ENCODE peak calls at places on chromosomes 6 and 20, in five cellular contexts. R is thyroid gland; S is esophagus squamous epithelium; U is AG04450; B is naive thymus-derived CD4-positive, alpha-beta T cell. W is an unnamed sample.
A peak's percentile ranks its signal among the peaks of the same experiment; 100 is the strongest.

GRCh38 chr6:21214738-21215448 is 378.7 kb upstream of the SOX4 start:
- DNase-seq in R (no peak), S (no peak), U (no peak), B (no peak), W (no peak)

GRCh38 chr6:28633445-28634215 is 107.9 kb downstream of the GPX5 start:
- DNase-seq in R (no peak), S (no peak), U (no peak), B (no peak), W (no peak)

GRCh38 chr6:15420959-15421438 is 175.1 kb downstream of the JARID2 start:
- DNase-seq in R (no peak), S (no peak), U (no peak), B (peak; percentile 41), W (no peak)

GRCh38 chr20:37316116-37316774 is 26.8 kb downstream of the MANBAL start:
- DNase-seq in R (no peak), S (no peak), U (no peak), B (peak; percentile 45), W (no peak)

GRCh38 chr6:54892831-54893230 is 46.3 kb downstream of the FAM83B start:
- DNase-seq in R (no peak), S (no peak), U (peak; percentile 51), B (no peak), W (no peak)

GRCh38 chr6:111918825-111919224 is 45.6 kb upstream of the FYN start:
- DNase-seq in R (no peak), S (no peak), U (no peak), B (no peak), W (no peak)

GRCh38 chr6:1190361-1190760 is 121.5 kb upstream of the FOXQ1 start:
- DNase-seq in R (peak; percentile 88), S (no peak), U (peak; percentile 74), B (no peak), W (no peak)

GRCh38 chr6:81613606-81614005 is 138.9 kb downstream of the TENT5A start:
- DNase-seq in R (no peak), S (no peak), U (peak; percentile 24), B (no peak), W (no peak)

GRCh38 chr20:3423126-3423525 is 15.7 kb upstream of the DNAAF9 start:
- DNase-seq in R (no peak), S (no peak), U (no peak), B (no peak), W (no peak)

GRCh38 chr6:141587482-141588266 is 545.1 kb upstream of the GJE1 start:
- DNase-seq in R (no peak), S (no peak), U (peak; percentile 54), B (no peak), W (no peak)

GRCh38 chr6:1170793-1171192 is 141.1 kb upstream of the FOXQ1 start:
- DNase-seq in R (peak; percentile 62), S (no peak), U (no peak), B (no peak), W (peak; percentile 42)

GRCh38 chr6:45727824-45728449 is 287.7 kb downstream of the CLIC5 start:
- DNase-seq in R (no peak), S (no peak), U (no peak), B (no peak), W (no peak)

GRCh38 chr20:36408219-36408618 is 102.1 kb downstream of the DLGAP4 start:
- DNase-seq in R (peak; percentile 10), S (no peak), U (no peak), B (no peak), W (peak; percentile 51)

GRCh38 chr20:19813839-19814238 is 55.8 kb downstream of the RIN2 start:
- DNase-seq in R (no peak), S (no peak), U (no peak), B (no peak), W (no peak)

GRCh38 chr6:167350731-167351655 is 26.1 kb downstream of the TTLL2 start:
- DNase-seq in R (peak; percentile 80), S (peak; percentile 7), U (no peak), B (peak; percentile 72), W (peak; percentile 77)

GRCh38 chr20:18388860-18389259 is 78.0 kb downstream of the DZANK1 start:
- DNase-seq in R (no peak), S (no peak), U (peak; percentile 16), B (no peak), W (no peak)

DNA sequence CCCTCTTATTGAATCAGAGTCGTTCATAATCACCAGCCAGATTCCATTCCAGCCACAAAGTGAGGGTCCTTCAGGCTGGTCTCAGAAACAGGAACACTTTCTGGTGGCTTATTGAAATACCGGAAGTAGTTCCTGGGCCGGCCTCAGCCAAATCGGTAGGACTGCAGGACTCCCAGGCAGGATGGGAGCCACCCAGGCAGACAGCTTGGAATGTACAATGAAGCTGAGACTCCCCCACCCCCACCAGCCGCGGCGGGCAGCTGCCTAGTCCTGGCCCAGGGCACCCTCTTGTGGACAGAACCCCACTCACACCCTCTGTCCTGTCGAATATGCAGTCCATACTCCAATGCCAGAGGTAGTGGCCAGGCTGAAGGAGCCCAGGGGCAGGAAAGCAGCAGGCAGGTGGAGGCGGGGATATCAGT is 43.8 kb downstream of the MDFI start:
- DNase-seq in R (peak; percentile 97), S (no peak), U (peak; percentile 74), B (peak; percentile 60), W (peak; percentile 92)
- H3K27ac ChIP-seq in R (no peak overlapping the region), S (no peak overlapping the region), U (no peak overlapping the region), B (no peak overlapping the region), W (no peak overlapping the region)

GRCh38 chr6:39979461-39980328 is 45.4 kb upstream of the MOCS1 start:
- DNase-seq in R (no peak), S (no peak), U (no peak), B (no peak), W (no peak)
- H3K27ac ChIP-seq in R (no peak overlapping the region), S (peak overlapping the region; percentile 78), U (no peak overlapping the region), B (no peak overlapping the region), W (no peak overlapping the region)

DNA sequence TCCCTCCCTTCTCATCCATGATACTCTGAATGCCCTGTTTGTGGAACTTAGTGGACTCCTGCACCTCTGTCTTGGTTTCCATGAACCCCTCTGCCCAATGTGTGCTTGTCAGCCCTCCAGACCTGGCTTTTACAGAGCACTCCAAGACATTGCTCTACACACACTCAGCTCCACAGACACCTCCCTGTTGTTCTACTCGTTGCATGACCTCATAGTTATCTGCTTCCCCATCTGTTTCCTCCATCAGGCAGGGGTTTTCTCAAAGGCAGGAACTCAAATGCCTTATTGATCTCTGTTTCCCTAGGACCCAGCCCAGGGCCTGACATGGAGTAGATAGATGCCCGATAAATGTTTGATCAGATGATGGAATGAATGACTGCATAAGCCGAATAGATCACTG is 13.3 kb downstream of the PLCG1 start:
- DNase-seq in R (no peak), S (no peak), U (no peak), B (peak; percentile 29), W (no peak)
- H3K27ac ChIP-seq in R (peak overlapping the region; percentile 27), S (peak overlapping the region; percentile 49), U (no peak overlapping the region), B (peak overlapping the region; percentile 91), W (no peak overlapping the region)

DNA sequence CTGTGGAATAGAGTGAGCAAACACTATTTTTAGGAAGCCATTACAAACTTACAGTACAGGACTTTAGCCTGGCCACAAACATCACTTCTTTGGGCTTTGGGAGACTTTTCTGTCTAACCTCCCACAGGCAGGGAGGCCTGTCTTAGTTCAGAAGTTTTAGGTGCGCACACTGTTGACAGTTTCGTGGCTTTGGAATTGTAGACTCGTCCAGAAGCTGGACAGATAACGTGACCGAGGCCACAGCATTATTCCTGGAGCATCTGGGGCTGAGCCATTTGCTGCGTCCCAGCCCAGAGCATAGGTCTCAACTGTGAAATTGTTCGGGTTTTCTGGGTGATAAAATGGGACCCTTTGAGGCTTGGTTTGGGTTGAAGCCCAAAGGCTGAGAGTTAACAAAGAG is 53.8 kb downstream of the NDUFAF5 start:
- DNase-seq in R (no peak), S (no peak), U (no peak), B (no peak), W (no peak)
- H3K27ac ChIP-seq in R (no peak overlapping the region), S (no peak overlapping the region), U (no peak overlapping the region), B (no peak overlapping the region), W (no peak overlapping the region)

GRCh38 chr6:158322724-158323560 is 10.7 kb downstream of the TULP4 start:
- DNase-seq in R (no peak), S (no peak), U (no peak), B (no peak), W (no peak)
- H3K27ac ChIP-seq in R (no peak overlapping the region), S (peak overlapping the region; percentile 34), U (no peak overlapping the region), B (no peak overlapping the region), W (peak overlapping the region; percentile 16)

GRCh38 chr6:56528412-56528841 is 114.3 kb downstream of the DST start:
- DNase-seq in R (no peak), S (no peak), U (peak; percentile 91), B (no peak), W (no peak)

GRCh38 chr6:56529594-56530191 is 113.0 kb downstream of the DST start:
- DNase-seq in R (no peak), S (no peak), U (no peak), B (no peak), W (no peak)

GRCh38 chr6:56532766-56533551 is 109.7 kb downstream of the DST start:
- DNase-seq in R (no peak), S (no peak), U (no peak), B (no peak), W (no peak)

GRCh38 chr6:56534680-56535419 is 107.8 kb downstream of the DST start:
- DNase-seq in R (no peak), S (no peak), U (no peak), B (no peak), W (no peak)

GRCh38 chr6:56531839-56532595 is 110.7 kb downstream of the DST start:
- DNase-seq in R (no peak), S (no peak), U (no peak), B (no peak), W (no peak)
- H3K27ac ChIP-seq in R (no peak overlapping the region), S (peak overlapping the region; percentile 14), U (no peak overlapping the region), B (no peak overlapping the region), W (no peak overlapping the region)